ENCODE peak calls at places on chromosomes 5 and 9, in five cellular contexts. B, Q, C, G and X are unnamed samples.

GRCh38 chr9:137000177-137000930 is 4.0 kb upstream of the CLIC3 start:
- DNase-seq in B (no peak), Q (peak; percentile 61), C (no peak), G (peak; percentile 66), X (no peak)

GRCh38 chr9:126334626-126335621 is 8.3 kb downstream of the MVB12B start:
- DNase-seq in B (no peak), Q (peak; percentile 21), C (no peak), G (no peak), X (no peak)

GRCh38 chr5:138790684-138791083 is 37.5 kb downstream of the CTNNA1 start:
- DNase-seq in B (no peak), Q (no peak), C (no peak), G (peak; percentile 48), X (no peak)

GRCh38 chr5:137752873-137753226 is 1.3 kb downstream of the HNRNPA0 start:
- DNase-seq in B (no peak), Q (peak; percentile 42), C (peak; percentile 47), G (no peak), X (no peak)

GRCh38 chr9:124442826-124443225 is 7.4 kb upstream of the ADGRD2 start:
- DNase-seq in B (no peak), Q (no peak), C (no peak), G (no peak), X (no peak)

GRCh38 chr5:147482426-147483196 is 27.3 kb downstream of the DPYSL3 start:
- DNase-seq in B (no peak), Q (peak; percentile 63), C (no peak), G (no peak), X (no peak)

GRCh38 chr5:74034738-74035137 is 408.7 kb downstream of the ARHGEF28 start:
- DNase-seq in B (no peak), Q (peak; percentile 61), C (no peak), G (peak; percentile 82), X (no peak)

GRCh38 chr5:143051244-143052058 is 281.3 kb downstream of the ARHGAP26 start:
- DNase-seq in B (no peak), Q (peak; percentile 94), C (peak; percentile 90), G (peak; percentile 73), X (no peak)

GRCh38 chr9:101443358-101443757 is 7.8 kb upstream of the ALDOB start:
- DNase-seq in B (peak; percentile 71), Q (no peak), C (no peak), G (no peak), X (no peak)

GRCh38 chr9:37626708-37627293 is 24.0 kb upstream of the FRMPD1 start:
- DNase-seq in B (no peak), Q (no peak), C (no peak), G (no peak), X (no peak)

GRCh38 chr9:38024036-38024681 is 44.9 kb downstream of the SHB start:
- DNase-seq in B (no peak), Q (peak; percentile 72), C (peak; percentile 84), G (peak; percentile 63), X (no peak)

GRCh38 chr9:121771851-121772599 is 120.6 kb downstream of the DAB2IP start:
- DNase-seq in B (peak; percentile 12), Q (no peak), C (no peak), G (no peak), X (no peak)

GRCh38 chr9:37410969-37411785 is 11.3 kb upstream of the GRHPR start:
- DNase-seq in B (no peak), Q (peak; percentile 37), C (peak; percentile 51), G (no peak), X (no peak)

GRCh38 chr9:33101104-33101951 is 24.9 kb upstream of the SMU1 start:
- DNase-seq in B (no peak), Q (peak; percentile 66), C (no peak), G (peak; percentile 36), X (no peak)

GRCh38 chr9:137672907-137673791 is 54.3 kb downstream of the EHMT1 start:
- DNase-seq in B (peak; percentile 54), Q (peak; percentile 84), C (peak; percentile 78), G (peak; percentile 73), X (no peak)

GRCh38 chr5:4924581-4924980 is 215.5 kb upstream of the ADAMTS16 start:
- DNase-seq in B (no peak), Q (no peak), C (no peak), G (peak; percentile 0), X (no peak)

GRCh38 chr9:133979124-133979920 is 12.8 kb downstream of the VAV2 start:
- DNase-seq in B (peak; percentile 62), Q (peak; percentile 48), C (no peak), G (no peak), X (no peak)

GRCh38 chr9:90891656-90892055 is 90.0 kb downstream of the SYK start:
- DNase-seq in B (no peak), Q (no peak), C (no peak), G (no peak), X (peak; percentile 62)

GRCh38 chr5:151480384-151480783 is 33.0 kb downstream of the SLC36A1 start:
- DNase-seq in B (peak; percentile 21), Q (peak; percentile 45), C (no peak), G (no peak), X (no peak)

GRCh38 chr9:132023409-132024180 is 56.1 kb downstream of the MED27 start:
- DNase-seq in B (no peak), Q (no peak), C (no peak), G (no peak), X (no peak)

GRCh38 chr9:137095664-137096517 is 9.1 kb downstream of the MAN1B1 start:
- DNase-seq in B (no peak), Q (no peak), C (no peak), G (no peak), X (no peak)

GRCh38 chr9:137134191-137134590 is 4.8 kb upstream of the GRIN1 start:
- DNase-seq in B (no peak), Q (no peak), C (no peak), G (no peak), X (no peak)

GRCh38 chr9:99601506-99601905 is 220.2 kb upstream of the NR4A3 start:
- DNase-seq in B (no peak), Q (peak; percentile 1), C (peak; percentile 11), G (peak; percentile 3), X (no peak)

GRCh38 chr9:6944093-6944551 is 186.3 kb downstream of the KDM4C start:
- DNase-seq in B (no peak), Q (peak; percentile 77), C (peak; percentile 95), G (peak; percentile 51), X (no peak)

GRCh38 chr5:164504141-164504772 is 998.8 kb downstream of the MAT2B start:
- DNase-seq in B (no peak), Q (peak; percentile 79), C (peak; percentile 44), G (peak; percentile 30), X (no peak)

GRCh38 chr5:146249801-146250200 is 46.4 kb downstream of the RBM27 start:
- DNase-seq in B (no peak), Q (no peak), C (no peak), G (no peak), X (no peak)

GRCh38 chr5:143309661-143310431 is 93.6 kb downstream of the NR3C1 start:
- DNase-seq in B (no peak), Q (peak; percentile 60), C (no peak), G (no peak), X (no peak)

GRCh38 chr5:151002250-151002649 is 18.1 kb upstream of the GPX3 start:
- DNase-seq in B (no peak), Q (peak; percentile 71), C (peak; percentile 38), G (peak; percentile 44), X (peak; percentile 44)

GRCh38 chr5:158807947-158808346 is 291.8 kb downstream of the EBF1 start:
- DNase-seq in B (no peak), Q (peak; percentile 58), C (no peak), G (peak; percentile 13), X (no peak)

GRCh38 chr5:22514231-22514630 is 338.9 kb downstream of the CDH12 start:
- DNase-seq in B (no peak), Q (no peak), C (no peak), G (no peak), X (no peak)

GRCh38 chr9:35660966-35661413 is 2.9 kb downstream of the CCDC107 start:
- DNase-seq in B (no peak), Q (peak; percentile 64), C (peak; percentile 55), G (peak; percentile 34), X (no peak)
- TF ChIP-seq CTCF in B (peak; percentile 70), Q (peak; percentile 30), C (peak; percentile 58), G (peak; percentile 66), X (peak; percentile 78)

GRCh38 chr5:162607879-162608278 is 540.3 kb downstream of the GABRG2 start:
- DNase-seq in B (no peak), Q (no peak), C (no peak), G (no peak), X (no peak)
- TF ChIP-seq CTCF in B (no peak), Q (no peak), C (no peak), G (no peak), X (peak; percentile 10)

GRCh38 chr5:161851691-161852299 is 3.9 kb downstream of the GABRA1 start:
- DNase-seq in B (no peak), Q (peak; percentile 0), C (no peak), G (no peak), X (no peak)
- TF ChIP-seq CTCF in B (no peak), Q (peak; percentile 28), C (peak; percentile 56), G (no peak), X (peak; percentile 51)

GRCh38 chr5:34452170-34452828 is 203.8 kb upstream of the RAI14 start:
- DNase-seq in B (no peak), Q (peak; percentile 17), C (peak; percentile 51), G (peak; percentile 24), X (no peak)
- TF ChIP-seq CTCF in B (no peak), Q (peak; percentile 48), C (peak; percentile 53), G (peak; percentile 67), X (peak; percentile 42)